ENCODE peak calls at places on chromosome 11, in seven cellular contexts. F is bronchial epithelial cell, Y is A549, M is AG04449, X is Panc1, V is GM12865, Z is esophagus squamous epithelium. L is an unnamed sample.

GRCh38 chr11:113173023-113173594 is 141.3 kb upstream of the TTC12 start:
- DNase-seq in F (no peak), Y (no peak), M (no peak), X (no peak), V (no peak), Z (no peak), L (no peak)

GRCh38 chr11:112725636-112726035 is 235.6 kb upstream of the NCAM1 start:
- DNase-seq in F (no peak), Y (no peak), M (no peak), X (no peak), V (no peak), Z (no peak), L (no peak)

GRCh38 chr11:41245184-41245583 is 214.3 kb downstream of the LRRC4C start:
- DNase-seq in F (no peak), Y (no peak), M (no peak), X (no peak), V (no peak), Z (no peak), L (no peak)

GRCh38 chr11:11620966-11621880 is 582 bp downstream of the GALNT18 start:
- DNase-seq in F (peak), Y (peak), M (no peak), X (no peak), V (peak), Z (no peak), L (no peak)

GRCh38 chr11:134333951-134334350 is 2.2 kb downstream of the GLB1L2 start:
- DNase-seq in F (no peak), Y (no peak), M (no peak), X (no peak), V (no peak), Z (no peak), L (no peak)

GRCh38 chr11:6481924-6482275 is 599 bp downstream of the TIMM10B start:
- DNase-seq in F (no peak), Y (no peak), M (no peak), X (no peak), V (no peak), Z (no peak), L (no peak)

GRCh38 chr11:2382129-2382517 is 5.0 kb downstream of the CD81 start:
- DNase-seq in F (no peak), Y (no peak), M (no peak), X (no peak), V (no peak), Z (no peak), L (no peak)

GRCh38 chr11:64536396-64536935 is 54.6 kb upstream of the SLC22A12 start:
- DNase-seq in F (no peak), Y (no peak), M (no peak), X (no peak), V (no peak), Z (no peak), L (no peak)

GRCh38 chr11:101126551-101127347 is 2.9 kb downstream of the PGR start:
- DNase-seq in F (no peak), Y (no peak), M (no peak), X (no peak), V (no peak), Z (no peak), L (no peak)

GRCh38 chr11:121572581-121573059 is 119.9 kb upstream of the SORL1-AS1 start:
- DNase-seq in F (no peak), Y (no peak), M (no peak), X (no peak), V (no peak), Z (no peak), L (no peak)

GRCh38 chr11:74055938-74056337 is 47.1 kb upstream of the UCP3 start:
- DNase-seq in F (peak), Y (no peak), M (no peak), X (peak), V (no peak), Z (no peak), L (peak)

GRCh38 chr11:11757871-11758270 is 83.9 kb upstream of the USP47 start:
- DNase-seq in F (no peak), Y (no peak), M (no peak), X (no peak), V (no peak), Z (no peak), L (no peak)

DNA sequence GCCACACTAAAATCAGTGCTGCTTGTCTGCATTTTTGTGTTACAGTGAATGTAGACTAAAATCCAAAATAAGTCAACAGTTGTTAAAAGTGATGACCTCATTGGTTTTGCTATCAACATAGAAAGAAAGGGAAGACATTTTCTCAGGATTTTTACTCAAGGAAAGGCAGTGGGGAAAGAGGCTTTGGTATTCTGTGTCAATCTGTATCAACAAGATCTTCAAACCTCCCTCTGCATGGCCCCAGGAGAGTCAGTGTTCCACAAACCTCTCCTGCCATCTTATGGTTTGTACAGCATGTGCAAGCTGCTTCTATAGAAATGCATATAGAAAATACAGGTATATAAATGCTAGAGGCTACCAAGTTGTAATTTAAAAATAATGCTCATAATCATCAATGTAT is 13.8 kb upstream of the OR51M1 start:
- DNase-seq in F (peak), Y (peak), M (peak), X (no peak), V (peak), Z (no peak), L (no peak)
- TF ChIP-seq CTCF in F (no peak), Y (peak), M (peak), X (peak), V (peak), Z (no peak), L (peak)

DNA sequence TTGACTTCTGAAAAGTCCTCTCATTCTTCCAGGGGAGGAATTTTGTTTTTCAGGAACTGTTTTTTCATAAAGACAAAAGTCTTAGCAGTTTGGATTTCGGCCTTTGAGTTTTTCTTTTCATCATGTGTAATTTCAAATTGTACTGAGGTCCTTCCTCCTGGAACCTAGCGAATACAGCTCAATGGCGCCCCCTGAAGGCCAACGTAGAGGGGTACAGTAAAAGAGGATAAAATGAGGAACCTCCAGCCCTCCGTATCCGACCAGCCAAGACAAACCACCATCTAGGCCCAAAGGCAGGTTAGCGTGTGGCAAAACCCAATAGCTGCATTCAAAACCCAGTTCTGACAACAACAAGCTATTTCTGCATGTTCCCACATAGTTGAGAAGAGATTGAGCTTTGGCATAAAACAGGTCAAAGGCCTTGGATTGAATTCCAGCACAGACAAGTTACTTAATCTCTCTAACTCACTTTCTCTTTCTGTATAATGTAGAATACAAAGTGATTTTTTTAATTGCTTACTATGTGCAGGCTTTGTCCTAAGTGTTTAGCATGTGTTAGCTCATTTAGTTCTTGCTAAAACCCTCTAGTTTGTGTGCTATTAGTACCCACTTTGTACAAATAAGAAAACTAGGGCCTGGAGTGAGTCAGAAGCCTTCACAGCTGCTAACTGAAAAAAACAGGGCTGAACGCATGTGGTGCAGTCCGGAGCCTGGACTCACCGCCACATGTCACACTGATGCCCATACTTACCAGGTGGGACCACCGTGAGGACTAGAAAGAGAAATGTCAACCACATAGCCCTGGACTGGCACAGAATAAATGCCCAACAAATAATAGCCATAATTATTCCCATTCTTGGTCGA is 43.2 kb upstream of the ETS1 start:
- DNase-seq in F (peak), Y (peak), M (peak), X (peak), V (peak), Z (peak), L (peak)
- H3K4me3 ChIP-seq in F (no peak), Y (no peak), M (no peak), X (no peak), V (peak), Z (no peak), L (no peak)

DNA sequence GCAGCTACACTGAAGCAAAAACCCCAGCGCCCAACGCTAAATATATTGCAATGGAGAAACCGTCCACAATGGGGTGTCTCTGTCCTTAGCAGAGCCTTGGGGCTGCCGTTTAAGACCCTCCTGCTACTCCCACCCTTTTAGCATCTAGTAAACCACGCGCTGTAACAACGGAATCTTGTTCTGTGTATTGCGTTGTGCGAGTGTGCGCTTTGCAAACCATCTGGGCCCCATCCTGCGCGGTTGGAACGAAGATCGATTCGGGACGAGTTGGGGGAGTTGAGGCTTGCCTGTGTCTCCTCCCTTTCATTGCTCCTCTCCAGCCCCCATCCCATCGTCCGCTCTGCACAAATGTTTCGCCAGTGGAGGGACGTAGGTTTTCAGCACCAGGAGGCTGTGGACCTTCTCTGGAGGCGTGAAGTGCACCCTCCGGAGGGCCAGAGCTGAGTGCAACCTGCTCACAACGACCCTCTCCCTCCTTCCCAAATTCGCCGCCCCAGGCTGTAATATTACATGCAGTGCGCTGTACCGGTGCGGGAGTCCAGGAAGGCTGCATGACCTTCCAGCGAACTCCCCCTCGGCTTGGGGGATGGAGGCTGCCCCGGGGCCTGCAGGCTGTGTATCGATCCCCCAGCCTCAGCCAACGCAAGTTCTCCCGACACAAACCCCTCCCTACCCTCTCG is 1.6 kb upstream of the KMT2A start:
- DNase-seq in F (no peak), Y (no peak), M (no peak), X (no peak), V (peak), Z (no peak), L (no peak)
- TF ChIP-seq CTCF in F (no peak), Y (no peak), M (no peak), X (peak), V (no peak), Z (no peak), L (no peak)

GRCh38 chr11:119666463-119667131 is 62.4 kb downstream of the NECTIN1 start:
- DNase-seq in F (peak), Y (peak), M (no peak), X (peak), V (peak), Z (no peak), L (peak)

GRCh38 chr11:119664701-119665420 is 64.1 kb downstream of the NECTIN1 start:
- DNase-seq in F (no peak), Y (no peak), M (no peak), X (no peak), V (no peak), Z (no peak), L (no peak)

GRCh38 chr11:119664063-119664572 is 64.9 kb downstream of the NECTIN1 start:
- DNase-seq in F (no peak), Y (no peak), M (no peak), X (no peak), V (no peak), Z (no peak), L (no peak)

GRCh38 chr11:119668685-119669084 is 60.3 kb downstream of the NECTIN1 start:
- DNase-seq in F (no peak), Y (no peak), M (no peak), X (no peak), V (no peak), Z (no peak), L (no peak)

GRCh38 chr11:119666061-119666460 is 62.9 kb downstream of the NECTIN1 start:
- DNase-seq in F (peak), Y (no peak), M (no peak), X (no peak), V (no peak), Z (no peak), L (no peak)
- H3K4me3 ChIP-seq in F (no peak), Y (no peak), M (no peak), X (no peak), V (no peak), Z (no peak), L (no peak)

L was measured in HFF-Myc.